ENCODE peak calls at places on chromosomes 13 and 19, in nine cellular contexts. U, S, Q, V, A, N, R, K and D are unnamed samples.

GRCh38 chr19:45451181-45451849 is 16.5 kb upstream of the FOSB start:
- DNase-seq in K (peak), R (no peak), N (no peak), A (no peak), S (no peak), V (no peak), U (peak), Q (no peak), D (no peak)

GRCh38 chr13:78714717-78715116 is 55.8 kb upstream of the OBI1 start:
- DNase-seq in S (no peak), N (no peak), Q (no peak), U (no peak), V (no peak), K (no peak), A (no peak), R (no peak), D (no peak)

GRCh38 chr13:106143392-106143791 is 392.1 kb downstream of the EFNB2 start:
- DNase-seq in R (no peak), A (no peak), N (no peak), K (no peak), Q (no peak), S (no peak), V (no peak), U (peak), D (no peak)

GRCh38 chr19:15284091-15284490 is 48.2 kb downstream of the BRD4 start:
- DNase-seq in K (no peak), V (no peak), Q (no peak), N (no peak), A (no peak), U (no peak), S (no peak), R (no peak), D (no peak)

GRCh38 chr19:39967561-39967960 is 3.4 kb upstream of the PSMC4 start:
- DNase-seq in A (no peak), S (no peak), V (no peak), N (no peak), U (no peak), K (no peak), R (no peak), Q (no peak), D (no peak)

GRCh38 chr19:50377051-50377441 is 789 bp downstream of the NR1H2 start:
- DNase-seq in R (no peak), K (peak), N (no peak), S (peak), U (no peak), A (peak), V (no peak), Q (peak), D (no peak)

GRCh38 chr13:100089633-100090032 is 740 bp downstream of the PCCA start:
- DNase-seq in R (no peak), Q (no peak), K (peak), A (no peak), N (no peak), V (no peak), U (peak), S (no peak), D (no peak)

GRCh38 chr19:718251-719024 is 9.7 kb downstream of the PALM start:
- DNase-seq in K (no peak), N (no peak), S (no peak), U (no peak), R (no peak), A (no peak), Q (no peak), V (no peak), D (no peak)

GRCh38 chr13:36207672-36208071 is 6.7 kb downstream of the SOHLH2 start:
- DNase-seq in K (no peak), U (no peak), R (no peak), N (no peak), Q (no peak), A (no peak), S (no peak), V (no peak), D (no peak)
- TF ChIP-seq CTCF in K (no peak), U (no peak), R (no peak), N (no peak), Q (no peak), A (no peak), S (no peak), V (no peak), D (no peak)

GRCh38 chr13:23510979-23511735 is 59.1 kb upstream of the TNFRSF19 start:
- DNase-seq in K (peak), N (peak), R (no peak), Q (no peak), U (peak), V (no peak), S (peak), A (peak), D (no peak)

GRCh38 chr13:23509781-23510543 is 60.2 kb upstream of the TNFRSF19 start:
- DNase-seq in K (peak), N (no peak), A (no peak), R (no peak), U (peak), S (peak), V (no peak), Q (no peak), D (no peak)

GRCh38 chr13:23512762-23513395 is 57.3 kb upstream of the TNFRSF19 start:
- DNase-seq in A (no peak), N (no peak), S (no peak), Q (no peak), V (no peak), K (no peak), R (no peak), U (no peak), D (no peak)

GRCh38 chr13:23513460-23513859 is 56.8 kb upstream of the TNFRSF19 start:
- DNase-seq in K (no peak), N (no peak), A (no peak), Q (no peak), R (no peak), U (no peak), V (no peak), S (no peak), D (no peak)

GRCh38 chr13:23510544-23510916 is 59.7 kb upstream of the TNFRSF19 start:
- DNase-seq in U (no peak), N (no peak), R (no peak), A (no peak), V (no peak), Q (no peak), S (no peak), K (peak), D (no peak)
- TF ChIP-seq CTCF in U (no peak), N (no peak), R (no peak), A (no peak), V (no peak), Q (no peak), S (no peak), K (no peak), D (no peak)

GRCh38 chr19:2490659-2491058 is 14.7 kb downstream of the GADD45B start:
- DNase-seq in S (no peak), K (no peak), A (no peak), R (no peak), N (no peak), Q (no peak), V (no peak), U (no peak), D (no peak)
- TF ChIP-seq CTCF in S (no peak), K (no peak), A (no peak), R (no peak), N (no peak), Q (no peak), V (no peak), U (no peak), D (no peak)

GRCh38 chr13:40069173-40070044 is 413.9 kb downstream of the COG6 start:
- DNase-seq in V (peak), K (peak), N (peak), R (peak), A (peak), Q (peak), U (peak), S (peak), D (peak)
- TF ChIP-seq CTCF in V (peak), K (peak), N (peak), R (peak), A (peak), Q (peak), U (peak), S (peak), D (peak)

GRCh38 chr13:48233097-48233885 is at the start of gene ITM2B:
- DNase-seq in R (peak), U (peak), V (peak), A (peak), Q (peak), S (peak), N (peak), K (peak), D (peak)
- TF ChIP-seq CTCF in R (peak), U (peak), V (peak), A (peak), Q (no peak), S (peak), N (peak), K (no peak), D (peak)

GRCh38 chr19:6803036-6803404 is 30.5 kb downstream of the VAV1 start:
- DNase-seq in U (no peak), Q (peak), R (no peak), A (no peak), S (no peak), V (no peak), K (no peak), N (no peak), D (no peak)

GRCh38 chr19:6800991-6801396 is 28.5 kb downstream of the VAV1 start:
- DNase-seq in R (no peak), Q (no peak), A (peak), U (peak), N (no peak), K (peak), V (no peak), S (no peak), D (no peak)

GRCh38 chr19:6802336-6803035 is 30.0 kb downstream of the VAV1 start:
- DNase-seq in A (peak), U (no peak), N (peak), S (no peak), V (peak), K (peak), R (peak), Q (peak), D (peak)

GRCh38 chr19:6806488-6806887 is 34.0 kb downstream of the VAV1 start:
- DNase-seq in U (no peak), S (no peak), V (no peak), Q (no peak), K (no peak), A (peak), N (no peak), R (no peak), D (no peak)

DNA sequence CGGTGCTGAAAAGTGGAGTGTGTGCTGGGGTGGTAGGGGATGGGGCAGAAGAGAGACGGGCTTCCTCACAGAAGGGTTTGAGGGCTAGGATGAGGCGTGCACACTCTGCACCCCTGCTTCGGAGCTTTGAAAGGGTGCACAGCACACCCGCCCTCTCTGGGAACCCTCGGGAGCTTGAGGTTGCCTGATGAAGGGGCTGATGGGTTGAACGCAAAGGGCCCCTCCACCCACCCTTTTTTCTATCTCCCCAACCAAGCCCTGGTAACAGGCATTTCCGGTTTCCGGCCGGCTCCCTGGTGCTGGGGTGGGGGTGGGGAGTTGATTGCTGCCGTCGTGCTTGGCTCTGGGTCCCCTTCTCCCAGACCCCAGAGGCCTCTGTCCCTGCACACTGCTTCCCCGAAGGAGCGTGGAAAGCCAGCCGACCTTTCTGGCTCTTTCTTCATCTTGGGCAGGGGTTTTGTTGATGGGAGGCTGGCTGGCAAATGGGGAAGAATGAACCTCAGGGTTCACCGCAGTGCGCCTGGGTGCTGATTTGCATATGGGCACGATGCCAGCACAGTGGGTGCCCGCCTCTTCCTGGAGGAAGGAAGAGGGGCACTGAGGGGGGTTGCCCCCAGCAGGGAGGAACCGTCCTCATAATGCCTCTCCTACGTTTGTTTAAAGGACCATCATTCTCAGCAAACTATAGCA is 29.0 kb downstream of the VAV1 start:
- DNase-seq in Q (peak), V (peak), A (peak), N (no peak), K (peak), U (no peak), R (peak), S (peak), D (peak)
- TF ChIP-seq CTCF in Q (no peak), V (no peak), A (no peak), N (no peak), K (no peak), U (no peak), R (no peak), S (no peak), D (no peak)